ENCODE peak calls at places on chromosomes 12 and 14, in seven cellular contexts. G is IMR-90, Y is neuronal stem cell, A is mesenchymal stem cell, Z is mesendoderm, X is H1, M is trophoblast cell. W is an unnamed sample.

GRCh38 chr12:48985901-48986300 is 7.8 kb downstream of the WNT1 start:
- DNase-seq in Y (no peak), M (no peak), X (no peak), A (no peak), Z (no peak), G (no peak), W (no peak)

GRCh38 chr12:64781374-64782029 is 22.3 kb upstream of the GNS start:
- DNase-seq in X (no peak), A (no peak), G (no peak), Y (peak; percentile 59), M (peak; percentile 18), Z (peak; percentile 32), W (peak; percentile 56)

GRCh38 chr14:99055019-99055418 is 217.0 kb downstream of the BCL11B start:
- DNase-seq in G (no peak), X (no peak), Z (peak; percentile 50), A (no peak), Y (no peak), M (peak; percentile 72), W (no peak)

GRCh38 chr14:105863296-105864108 is 337.1 kb downstream of the TMEM121 start:
- DNase-seq in Y (no peak), M (no peak), Z (no peak), A (no peak), G (no peak), X (no peak), W (peak; percentile 20)

GRCh38 chr12:1369942-1370620 is 224.3 kb downstream of the FBXL14 start:
- DNase-seq in A (no peak), X (no peak), Z (no peak), M (no peak), G (no peak), Y (no peak), W (no peak)

GRCh38 chr14:35725934-35726333 is 83.2 kb downstream of the RALGAPA1 start:
- DNase-seq in A (no peak), X (no peak), M (peak; percentile 78), Y (no peak), Z (no peak), G (no peak), W (no peak)

GRCh38 chr12:102565555-102565954 is 85.2 kb upstream of the IGF1 start:
- DNase-seq in X (no peak), M (no peak), G (no peak), Z (no peak), A (no peak), Y (no peak), W (no peak)

GRCh38 chr12:124301084-124301654 is 6.3 kb downstream of the RFLNA start:
- DNase-seq in A (no peak), M (no peak), G (no peak), Z (no peak), Y (no peak), X (no peak), W (no peak)

GRCh38 chr12:117151195-117152031 is 38.9 kb downstream of the FBXO21 start:
- DNase-seq in Y (peak; percentile 70), Z (peak; percentile 88), X (peak; percentile 90), M (peak; percentile 80), G (peak; percentile 41), A (peak; percentile 57), W (peak; percentile 92)

GRCh38 chr12:90111646-90112565 is 403.3 kb upstream of the ATP2B1 start:
- DNase-seq in X (no peak), Y (no peak), Z (no peak), M (no peak), A (no peak), G (no peak), W (no peak)

GRCh38 chr14:54653764-54654469 is 87.0 kb downstream of the SAMD4A start:
- DNase-seq in G (peak; percentile 88), Y (no peak), A (peak; percentile 97), X (no peak), M (peak; percentile 87), Z (peak; percentile 67), W (no peak)

GRCh38 chr14:70666364-70666691 is 24.6 kb downstream of the TTC9 start:
- DNase-seq in G (no peak), Y (no peak), M (peak; percentile 48), A (no peak), X (no peak), Z (no peak), W (no peak)

GRCh38 chr14:52080817-52081755 is 12.2 kb upstream of the NID2 start:
- DNase-seq in G (peak; percentile 96), X (no peak), M (peak; percentile 91), A (peak; percentile 97), Y (no peak), Z (peak; percentile 18), W (no peak)

GRCh38 chr14:102516531-102517411 is 7.2 kb upstream of the ANKRD9 start:
- DNase-seq in G (no peak), M (peak; percentile 82), Y (peak; percentile 62), Z (peak; percentile 68), X (peak; percentile 95), A (peak; percentile 53), W (peak; percentile 81)

GRCh38 chr12:27865421-27865820 is 85.4 kb upstream of the MANSC4 start:
- DNase-seq in A (peak; percentile 66), X (no peak), Y (no peak), M (peak; percentile 92), G (peak; percentile 52), Z (no peak), W (no peak)

GRCh38 chr12:108390495-108391203 is 51.5 kb upstream of the CMKLR1 start:
- DNase-seq in Z (no peak), A (no peak), M (no peak), X (no peak), G (no peak), Y (peak; percentile 48), W (no peak)
- H3K4ac ChIP-seq in Z (no peak overlapping the region), A (no peak overlapping the region), M (no peak overlapping the region), X (no peak overlapping the region), G (no peak overlapping the region), Y (no peak overlapping the region), W (no peak overlapping the region)

DNA sequence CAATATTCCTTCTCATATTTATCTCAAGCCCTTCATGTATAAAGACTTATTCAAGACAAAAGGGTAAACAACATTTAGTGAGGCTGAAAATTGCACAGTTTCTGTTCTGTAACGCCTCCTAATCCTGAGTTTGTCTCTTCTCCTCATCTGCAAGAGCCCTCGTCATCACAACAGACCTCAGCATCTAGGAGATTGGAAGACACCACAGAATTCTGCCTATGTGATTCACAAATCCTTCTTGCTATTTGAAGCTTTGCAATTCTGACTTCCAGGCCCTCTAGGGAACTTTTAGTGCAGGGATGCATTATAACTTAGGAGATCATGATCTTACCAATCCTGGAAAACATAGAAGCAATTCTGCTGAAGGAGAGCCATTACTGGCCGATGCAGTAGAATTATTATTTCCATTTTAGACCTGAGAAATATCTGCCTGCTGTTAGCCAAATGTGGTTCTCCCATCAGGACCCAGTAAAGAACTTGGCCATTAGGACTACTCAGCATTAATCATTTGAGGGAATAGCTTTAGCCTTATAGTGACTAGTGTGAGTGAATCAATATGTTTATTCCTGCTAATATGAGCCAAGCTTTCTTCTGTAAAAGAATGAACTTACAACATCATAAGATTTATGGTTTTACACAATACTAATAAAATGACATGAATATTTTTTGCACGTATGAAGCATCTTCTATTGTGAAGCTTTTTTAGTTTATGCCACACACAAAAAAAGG is 119.5 kb downstream of the ANO4 start:
- DNase-seq in Z (no peak), X (no peak), A (no peak), G (peak; percentile 37), Y (no peak), M (no peak), W (no peak)
- H3K4ac ChIP-seq in Z (no peak overlapping the region), X (no peak overlapping the region), A (no peak overlapping the region), G (no peak overlapping the region), Y (no peak overlapping the region), M (no peak overlapping the region), W (no peak overlapping the region)

DNA sequence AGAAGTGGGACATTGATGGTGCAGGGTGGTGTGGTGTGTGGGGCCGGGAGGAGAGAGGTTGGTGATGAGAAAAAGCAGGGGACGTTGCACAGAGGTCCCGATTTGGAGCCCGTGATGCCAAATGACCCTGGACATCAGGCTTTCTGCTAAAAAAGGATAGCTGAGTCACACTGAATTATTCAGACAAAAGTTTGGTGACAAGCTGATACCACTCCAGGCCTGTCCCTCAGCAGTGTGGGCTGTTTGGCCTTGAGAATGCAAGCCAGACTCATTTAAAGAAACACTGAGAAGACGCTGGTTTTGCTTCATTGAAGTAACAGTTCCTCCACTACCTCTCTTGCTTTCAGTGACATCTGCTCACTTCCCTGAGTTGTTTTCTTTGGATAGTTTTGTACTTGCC is 262.1 kb upstream of the PWP1 start:
- DNase-seq in Z (no peak), A (no peak), G (no peak), Y (no peak), X (no peak), M (no peak), W (no peak)
- H3K4ac ChIP-seq in Z (no peak overlapping the region), A (no peak overlapping the region), G (no peak overlapping the region), Y (no peak overlapping the region), X (no peak overlapping the region), M (no peak overlapping the region), W (no peak overlapping the region)

GRCh38 chr12:103727638-103728037 is 113.4 kb downstream of the NT5DC3 start:
- DNase-seq in Z (no peak), G (no peak), M (no peak), A (no peak), X (no peak), Y (no peak), W (no peak)
- H3K4ac ChIP-seq in Z (no peak overlapping the region), G (no peak overlapping the region), M (no peak overlapping the region), A (no peak overlapping the region), X (no peak overlapping the region), Y (no peak overlapping the region), W (no peak overlapping the region)

GRCh38 chr12:68260153-68260552 is 6.7 kb upstream of the IL22 start:
- DNase-seq in A (no peak), G (no peak), Y (no peak), Z (no peak), X (no peak), M (no peak), W (no peak)
- H3K4ac ChIP-seq in A (no peak overlapping the region), G (no peak overlapping the region), Y (no peak overlapping the region), Z (no peak overlapping the region), X (no peak overlapping the region), M (no peak overlapping the region), W (no peak overlapping the region)

W was measured in H9.